ENCODE peak calls at places on chromosomes 2 and 18, in four cellular contexts. Z is CD8-positive, alpha-beta T cell; S is Peyer's patch; M is nephron progenitor cell. N is an unnamed sample.
A peak's percentile ranks its signal among the peaks of the same experiment; 100 is the strongest.

GRCh38 chr18:31700990-31701389 is 16.6 kb upstream of the B4GALT6 start:
- DNase-seq in Z (no peak), S (no peak), M (no peak), N (no peak)

GRCh38 chr2:75558786-75559428 is 1.8 kb downstream of the EVA1A start:
- DNase-seq in Z (no peak), S (no peak), M (no peak), N (no peak)

GRCh38 chr2:118059919-118060478 is 28.3 kb upstream of the INSIG2 start:
- DNase-seq in Z (no peak), S (no peak), M (no peak), N (peak; percentile 65)

GRCh38 chr18:62329676-62330454 is 4.8 kb downstream of the TNFRSF11A start:
- DNase-seq in Z (peak; percentile 48), S (peak; percentile 72), M (no peak), N (no peak)

GRCh38 chr2:53077413-53077812 is 690.2 kb upstream of the CHAC2 start:
- DNase-seq in Z (no peak), S (no peak), M (no peak), N (no peak)

GRCh38 chr2:164992818-164993217 is 37.5 kb upstream of the SLC38A11 start:
- DNase-seq in Z (peak; percentile 32), S (no peak), M (peak; percentile 50), N (peak; percentile 76)

GRCh38 chr18:72342933-72343332 is 201.2 kb downstream of the CBLN2 start:
- DNase-seq in Z (no peak), S (no peak), M (no peak), N (no peak)

GRCh38 chr18:79679552-79680099 is at the start of gene CTDP1:
- DNase-seq in Z (peak; percentile 89), S (peak; percentile 94), M (peak; percentile 86), N (peak; percentile 70)

GRCh38 chr2:8481463-8482009 is 200.3 kb upstream of the ID2 start:
- DNase-seq in Z (peak; percentile 19), S (no peak), M (no peak), N (no peak)

GRCh38 chr2:225040862-225041209 is 1.4 kb downstream of the DOCK10 start:
- DNase-seq in Z (peak; percentile 43), S (peak; percentile 48), M (no peak), N (no peak)

GRCh38 chr2:120342451-120342850 is 3.5 kb upstream of the INHBB start:
- DNase-seq in Z (no peak), S (no peak), M (no peak), N (no peak)

GRCh38 chr2:15780912-15781574 is 159.3 kb upstream of the MYCN start:
- DNase-seq in Z (no peak), S (no peak), M (peak; percentile 26), N (no peak)

GRCh38 chr2:18814387-18814786 is 225.0 kb upstream of the NT5C1B start:
- DNase-seq in Z (no peak), S (no peak), M (no peak), N (peak; percentile 77)

GRCh38 chr2:42268528-42269151 is 92.4 kb downstream of the COX7A2L start:
- DNase-seq in Z (no peak), S (no peak), M (no peak), N (no peak)

GRCh38 chr2:3643371-3644245 is 14.4 kb upstream of the ALLC start:
- DNase-seq in Z (no peak), S (peak; percentile 36), M (no peak), N (no peak)

GRCh38 chr18:33584845-33585775 is 7.1 kb downstream of the ASXL3 start:
- DNase-seq in Z (no peak), S (no peak), M (no peak), N (no peak)

GRCh38 chr2:103005386-103005785 is 243.6 kb downstream of the TMEM182 start:
- DNase-seq in Z (no peak), S (no peak), M (no peak), N (no peak)

GRCh38 chr2:200379481-200380120 is 73.1 kb downstream of the SPATS2L start:
- DNase-seq in Z (no peak), S (no peak), M (no peak), N (no peak)

GRCh38 chr2:174503161-174503809 is 16.5 kb upstream of the GPR155 start:
- DNase-seq in Z (no peak), S (no peak), M (no peak), N (no peak)

GRCh38 chr18:70288171-70288850 is 534 bp upstream of the SOCS6 start:
- DNase-seq in Z (no peak), S (peak; percentile 71), M (no peak), N (no peak)

GRCh38 chr2:121090088-121090715 is 194.8 kb downstream of the TFCP2L1 start:
- DNase-seq in Z (no peak), S (peak; percentile 10), M (no peak), N (no peak)

GRCh38 chr2:177392373-177393246 is at the start of gene AGPS:
- DNase-seq in Z (peak; percentile 74), S (peak; percentile 90), M (peak; percentile 78), N (no peak)
- TF ChIP-seq CTCF in Z (no peak), S (peak; percentile 55), M (no peak), N (no peak)

DNA sequence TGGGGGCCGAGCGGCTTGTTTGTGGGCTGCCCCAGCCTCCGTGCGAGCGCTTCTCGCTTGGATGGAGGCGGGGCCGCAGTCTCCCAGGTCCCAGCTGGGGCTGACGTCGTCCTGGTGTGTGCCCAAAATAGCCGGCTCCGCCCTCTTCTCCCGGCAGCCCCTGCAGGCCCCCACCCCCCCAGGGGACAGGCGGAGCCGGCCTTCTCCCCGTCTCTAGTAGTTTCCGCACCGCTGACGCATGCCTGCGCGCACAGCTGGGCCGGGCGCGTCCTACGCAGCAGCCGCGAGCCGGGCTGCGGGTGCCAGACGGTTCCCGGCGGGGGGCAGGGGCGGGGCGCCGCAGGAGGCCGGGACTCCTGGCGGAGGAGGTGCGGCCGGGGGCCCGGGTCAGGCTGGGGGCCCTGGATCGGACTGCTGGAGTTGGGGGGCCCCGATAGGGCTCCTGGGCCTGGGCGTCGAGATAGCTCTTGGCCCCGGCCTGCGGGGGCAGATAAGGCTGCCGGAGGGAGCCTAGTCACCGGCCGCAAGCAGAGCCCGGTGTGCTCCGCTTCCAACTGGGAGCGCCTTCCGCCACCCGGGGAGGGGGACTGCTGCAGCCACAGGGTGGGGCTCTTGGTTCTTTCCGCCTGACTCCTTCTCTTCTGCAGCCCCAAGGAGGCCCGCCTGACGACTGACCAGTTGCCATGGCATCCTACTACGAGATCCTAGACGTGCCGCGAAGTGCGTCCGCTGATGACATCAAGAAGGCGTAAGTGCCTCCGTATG is at the start of gene DNAJB2:
- DNase-seq in Z (peak; percentile 99), S (peak; percentile 98), M (peak; percentile 97), N (peak; percentile 92)
- TF ChIP-seq CTCF in Z (no peak), S (no peak), M (no peak), N (peak; percentile 14)

GRCh38 chr2:241574911-241575623 is 16.5 kb downstream of the BOK start:
- DNase-seq in Z (no peak), S (peak; percentile 14), M (no peak), N (no peak)

GRCh38 chr2:241577413-241578122 is 19.0 kb downstream of the BOK start:
- DNase-seq in Z (no peak), S (peak; percentile 31), M (no peak), N (no peak)

GRCh38 chr2:241575624-241576292 is 17.2 kb downstream of the BOK start:
- DNase-seq in Z (no peak), S (peak; percentile 15), M (no peak), N (no peak)

GRCh38 chr2:241573741-241574140 is 15.2 kb downstream of the BOK start:
- DNase-seq in Z (no peak), S (no peak), M (no peak), N (no peak)

DNA sequence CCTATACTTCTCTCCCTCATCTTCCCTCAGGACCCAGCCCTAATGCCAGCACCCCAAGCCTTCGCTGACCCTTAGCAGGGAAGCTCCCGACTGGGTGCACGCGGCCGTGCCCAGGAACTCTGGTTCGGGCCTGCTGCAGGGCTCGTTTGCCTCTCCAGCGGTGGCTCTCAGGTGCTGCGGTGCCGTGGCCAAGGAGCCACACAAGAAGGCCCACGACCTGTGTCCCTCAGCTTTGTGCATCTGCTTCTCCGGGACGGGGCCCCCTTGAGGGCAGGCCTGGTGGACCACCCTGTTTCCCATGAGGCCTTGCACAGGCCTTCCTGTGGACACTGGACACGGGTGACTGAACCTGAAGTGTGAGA is 17.7 kb downstream of the BOK start:
- DNase-seq in Z (no peak), S (peak; percentile 24), M (no peak), N (no peak)
- TF ChIP-seq CTCF in Z (no peak), S (no peak), M (no peak), N (peak; percentile 3)

GRCh38 chr2:33476100-33476792 is at the start of gene RASGRP3:
- DNase-seq in Z (peak; percentile 66), S (peak; percentile 70), M (peak; percentile 49), N (peak; percentile 94)

GRCh38 chr2:33475381-33476099 is 909 bp upstream of the RASGRP3 start:
- DNase-seq in Z (peak; percentile 82), S (peak; percentile 72), M (peak; percentile 69), N (peak; percentile 71)

GRCh38 chr2:33476793-33477190 is 343 bp downstream of the RASGRP3 start:
- DNase-seq in Z (no peak), S (no peak), M (no peak), N (no peak)

GRCh38 chr2:33478968-33479691 is 2.7 kb downstream of the RASGRP3 start:
- DNase-seq in Z (no peak), S (no peak), M (no peak), N (no peak)

DNA sequence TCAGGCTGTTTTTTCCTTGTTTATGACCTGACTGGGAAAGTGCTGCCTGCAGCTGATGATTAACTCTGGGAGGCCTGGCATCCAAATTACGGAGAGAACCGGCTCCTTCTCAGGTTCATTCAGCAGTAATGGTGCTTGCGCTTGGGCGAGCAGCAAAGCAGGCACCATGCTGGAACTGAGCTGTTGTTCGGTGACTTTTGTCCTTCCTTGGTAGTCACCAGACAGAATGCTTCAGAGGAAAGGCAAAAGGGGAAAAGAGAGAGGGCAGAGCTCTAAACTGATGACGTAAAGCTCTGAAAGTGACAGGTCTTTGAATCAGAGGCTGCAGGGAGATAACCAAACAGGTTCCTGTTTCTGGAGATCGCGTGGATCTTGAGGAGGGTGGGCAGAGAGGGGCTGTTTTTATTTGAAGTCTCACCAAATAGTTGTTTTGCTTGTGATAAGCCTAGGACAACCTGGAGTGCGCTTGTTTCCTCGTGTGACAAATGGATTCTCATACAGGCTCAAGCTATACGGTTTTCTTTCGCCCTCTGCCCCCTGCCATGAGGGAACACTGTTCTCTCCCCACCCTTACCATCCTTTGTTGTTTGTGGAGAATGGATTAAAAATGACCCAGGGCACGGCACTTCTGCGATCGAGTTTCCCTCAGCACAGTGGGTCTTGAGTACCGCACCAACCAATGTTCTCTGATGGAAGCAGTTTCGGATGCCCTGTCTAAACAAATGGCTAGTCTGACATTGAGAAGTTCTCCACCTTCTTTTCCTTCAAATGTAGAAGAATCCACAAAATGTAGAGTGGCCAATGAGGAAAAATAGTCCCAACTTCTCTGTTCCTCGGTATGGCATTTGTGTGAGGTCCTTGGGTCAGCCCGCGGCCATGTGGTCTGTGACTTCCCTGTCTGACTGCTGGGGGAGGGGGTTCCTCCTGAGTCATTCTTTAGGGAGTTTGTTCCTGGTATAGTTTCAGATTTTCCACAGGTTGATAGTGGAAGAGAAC is 1.3 kb downstream of the RASGRP3 start:
- DNase-seq in Z (no peak), S (no peak), M (no peak), N (no peak)
- TF ChIP-seq CTCF in Z (no peak), S (no peak), M (no peak), N (no peak)